ENCODE peak calls at places on chromosome 12, in ten cellular contexts. T, C, G, L, K, W, I, Y, R and H are unnamed samples.

GRCh38 chr12:120367924-120368788 is 808 bp downstream of the MSI1 start:
- DNase-seq in C (no peak), G (no peak), T (peak), Y (peak), K (no peak), L (no peak), R (peak), I (no peak), W (no peak), H (no peak)

GRCh38 chr12:111428728-111429175 is 23.0 kb downstream of the SH2B3 start:
- DNase-seq in I (no peak), K (peak), L (no peak), C (no peak), Y (no peak), G (no peak), T (no peak), R (no peak), W (peak), H (no peak)

GRCh38 chr12:132773077-132774020 is 11.7 kb upstream of the ANKLE2 start:
- DNase-seq in R (no peak), T (no peak), L (no peak), K (no peak), I (no peak), Y (no peak), W (no peak), C (no peak), G (no peak), H (no peak)

GRCh38 chr12:9742665-9743064 is 9.8 kb upstream of the CLECL1 start:
- DNase-seq in R (no peak), G (no peak), L (no peak), C (no peak), W (no peak), I (no peak), Y (no peak), T (no peak), K (no peak), H (no peak)

GRCh38 chr12:112013601-112014402 is 576 bp downstream of the ERP29 start:
- DNase-seq in K (peak), G (peak), R (peak), W (peak), C (peak), Y (peak), T (peak), L (peak), I (peak), H (no peak)

GRCh38 chr12:67534671-67535070 is 113.9 kb upstream of the DYRK2 start:
- DNase-seq in C (peak), I (no peak), G (peak), R (peak), W (no peak), L (peak), Y (no peak), T (peak), K (peak), H (no peak)

GRCh38 chr12:120428597-120429206 is 9.2 kb upstream of the COX6A1 start:
- DNase-seq in C (no peak), R (no peak), Y (no peak), T (no peak), I (no peak), W (no peak), L (no peak), K (no peak), G (no peak), H (no peak)

GRCh38 chr12:127650626-127651025 is 616.3 kb upstream of the TMEM132C start:
- DNase-seq in R (peak), C (no peak), W (no peak), I (no peak), Y (no peak), G (no peak), K (no peak), T (peak), L (no peak), H (no peak)

GRCh38 chr12:88298761-88299242 is 156.7 kb downstream of the TMTC3 start:
- DNase-seq in T (peak), I (no peak), C (no peak), K (peak), Y (no peak), W (peak), L (peak), G (peak), R (peak), H (no peak)

GRCh38 chr12:106131671-106132070 is 7.1 kb downstream of the NUAK1 start:
- DNase-seq in W (no peak), L (no peak), R (no peak), C (no peak), K (peak), T (no peak), I (no peak), G (no peak), Y (no peak), H (no peak)

GRCh38 chr12:14741942-14742341 is 45.5 kb upstream of the GUCY2C start:
- DNase-seq in W (no peak), K (no peak), C (no peak), Y (no peak), G (no peak), T (no peak), L (no peak), I (no peak), R (no peak), H (no peak)

GRCh38 chr12:129961111-129961510 is 57.3 kb upstream of the TMEM132D start:
- DNase-seq in C (no peak), T (peak), I (no peak), G (peak), R (peak), W (no peak), K (no peak), Y (no peak), L (no peak), H (no peak)

GRCh38 chr12:109863961-109864712 is 16.2 kb downstream of the GLTP start:
- DNase-seq in K (peak), I (peak), C (no peak), W (peak), G (peak), T (no peak), Y (no peak), L (peak), R (peak), H (no peak)

GRCh38 chr12:13112968-13113367 is 9.5 kb upstream of the GSG1 start:
- DNase-seq in L (no peak), C (no peak), K (no peak), W (no peak), Y (no peak), R (no peak), T (no peak), G (no peak), I (no peak), H (no peak)

GRCh38 chr12:28967426-28967825 is 181.7 kb upstream of the FAR2 start:
- DNase-seq in R (no peak), W (no peak), G (no peak), T (no peak), I (no peak), Y (no peak), L (no peak), K (no peak), C (no peak), H (no peak)

GRCh38 chr12:49944046-49944445 is 6.5 kb upstream of the AQP2 start:
- DNase-seq in R (no peak), W (no peak), C (no peak), G (no peak), L (no peak), I (no peak), K (no peak), T (no peak), Y (no peak), H (peak)

GRCh38 chr12:15918066-15918465 is 6.9 kb downstream of the DERA start:
- DNase-seq in T (no peak), L (no peak), Y (peak), R (no peak), G (no peak), I (no peak), W (no peak), K (no peak), C (no peak), H (no peak)

GRCh38 chr12:27733052-27733656 is 22.5 kb downstream of the MRPS35 start:
- DNase-seq in R (peak), L (peak), K (peak), W (peak), C (no peak), I (no peak), T (peak), G (peak), Y (peak), H (no peak)

GRCh38 chr12:118541071-118541470 is 164.7 kb downstream of the SUDS3 start:
- DNase-seq in Y (no peak), W (no peak), K (no peak), L (no peak), R (no peak), C (no peak), I (no peak), G (no peak), T (no peak), H (no peak)

GRCh38 chr12:54418441-54419087 is 502 bp downstream of the ITGA5 start:
- DNase-seq in C (no peak), R (no peak), K (no peak), G (no peak), Y (no peak), W (no peak), T (no peak), L (no peak), I (no peak), H (no peak)

GRCh38 chr12:22282283-22282682 is 52.2 kb downstream of the ST8SIA1 start:
- DNase-seq in I (no peak), Y (no peak), T (peak), L (peak), R (peak), K (peak), G (peak), W (no peak), C (no peak), H (no peak)

GRCh38 chr12:22042981-22043669 is 2.9 kb upstream of the CMAS start:
- DNase-seq in R (peak), Y (no peak), G (peak), L (peak), I (no peak), W (peak), K (peak), T (peak), C (no peak), H (no peak)

GRCh38 chr12:120574106-120574505 is 7.1 kb downstream of the POP5 start:
- DNase-seq in K (no peak), I (no peak), T (no peak), R (no peak), G (no peak), C (no peak), W (no peak), Y (no peak), L (no peak), H (no peak)

GRCh38 chr12:50110762-50111416 is 1.1 kb upstream of the COX14 start:
- DNase-seq in L (no peak), Y (peak), K (no peak), G (no peak), W (no peak), R (peak), I (peak), C (peak), T (peak), H (peak)

GRCh38 chr12:41745593-41745992 is 399.1 kb downstream of the GXYLT1 start:
- DNase-seq in R (no peak), T (no peak), I (no peak), W (no peak), Y (no peak), L (no peak), G (no peak), K (no peak), C (no peak), H (no peak)

GRCh38 chr12:70985850-70986249 is 65.3 kb upstream of the PTPRR start:
- DNase-seq in W (no peak), R (peak), L (peak), K (peak), Y (no peak), G (peak), T (no peak), C (no peak), I (no peak), H (no peak)

GRCh38 chr12:178715-179109 is 35.2 kb downstream of the SLC6A12 start:
- DNase-seq in T (no peak), G (no peak), W (no peak), R (no peak), L (no peak), K (no peak), I (no peak), Y (no peak), C (no peak), H (no peak)

GRCh38 chr12:21169878-21170472 is 39.0 kb downstream of the SLCO1B1 start:
- DNase-seq in Y (peak), C (no peak), G (peak), I (peak), R (peak), K (peak), W (peak), T (peak), L (peak), H (no peak)